ENCODE peak calls at places on chromosomes 16 and 17, in five cellular contexts. J is HepG2, M is H1, D is K562, Z is GM12878. T is an unnamed sample.

GRCh38 chr17:32440722-32441121 is 3.6 kb upstream of the PSMD11 start:
- DNase-seq in J (peak; percentile 78), D (no peak), Z (no peak), M (no peak), T (no peak)

GRCh38 chr17:36641331-36641876 is 40.0 kb downstream of the MRM1 start:
- DNase-seq in M (no peak), Z (no peak), J (no peak), D (no peak), T (no peak)

GRCh38 chr17:66834426-66834918 is 445 bp upstream of the CACNG5 start:
- DNase-seq in Z (no peak), M (no peak), D (no peak), J (no peak), T (no peak)

GRCh38 chr17:10649031-10649430 is 8.1 kb downstream of the MYH3 start:
- DNase-seq in Z (no peak), D (no peak), J (no peak), M (no peak), T (no peak)

GRCh38 chr16:48276102-48276501 is 28.8 kb upstream of the ABCC11 start:
- DNase-seq in M (no peak), D (no peak), J (peak; percentile 18), Z (no peak), T (no peak)

GRCh38 chr17:45719335-45720071 is 64.6 kb upstream of the CRHR1 start:
- DNase-seq in M (no peak), Z (no peak), J (peak; percentile 41), D (peak; percentile 31), T (peak; percentile 64)

GRCh38 chr17:5822281-5823060 is 238.2 kb upstream of the NLRP1 start:
- DNase-seq in J (no peak), D (no peak), Z (no peak), M (no peak), T (no peak)

GRCh38 chr17:42276359-42276608 is at the start of gene STAT5B:
- DNase-seq in D (peak; percentile 92), Z (no peak), M (no peak), J (no peak), T (no peak)

GRCh38 chr16:56747486-56748045 is 17.6 kb downstream of the NUP93 start:
- DNase-seq in D (no peak), M (no peak), J (no peak), Z (no peak), T (no peak)

GRCh38 chr17:65595071-65595655 is 33.7 kb upstream of the AXIN2 start:
- DNase-seq in M (no peak), Z (no peak), J (no peak), D (peak; percentile 71), T (no peak)

GRCh38 chr17:82103588-82104451 is 5.8 kb upstream of the FASN start:
- DNase-seq in M (no peak), D (peak; percentile 55), Z (no peak), J (peak; percentile 90), T (no peak)

GRCh38 chr17:61551255-61551742 is 39.7 kb downstream of the NACA2 start:
- DNase-seq in D (peak; percentile 12), M (no peak), Z (no peak), J (peak; percentile 62), T (peak; percentile 59)

GRCh38 chr16:31427441-31428276 is 501 bp downstream of the COX6A2 start:
- DNase-seq in Z (no peak), M (no peak), J (no peak), D (peak; percentile 89), T (no peak)

GRCh38 chr16:1494129-1494640 is 1.0 kb downstream of the TELO2 start:
- DNase-seq in D (peak; percentile 62), Z (no peak), J (peak; percentile 27), M (peak; percentile 19), T (no peak)

GRCh38 chr17:80899402-80900268 is 92.0 kb upstream of the CHMP6 start:
- DNase-seq in Z (no peak), M (peak; percentile 29), D (peak; percentile 86), J (peak; percentile 29), T (peak; percentile 40)

GRCh38 chr17:54900457-54901229 is at the start of gene TOM1L1:
- DNase-seq in Z (no peak), M (peak; percentile 56), D (peak; percentile 82), J (peak; percentile 87), T (peak; percentile 86)

GRCh38 chr17:15467592-15467991 is at the start of gene CDRT4:
- DNase-seq in Z (no peak), J (no peak), D (no peak), M (no peak), T (no peak)

GRCh38 chr16:58615280-58615679 is 14.3 kb downstream of the CNOT1 start:
- DNase-seq in Z (no peak), J (no peak), M (no peak), D (no peak), T (no peak)

DNA sequence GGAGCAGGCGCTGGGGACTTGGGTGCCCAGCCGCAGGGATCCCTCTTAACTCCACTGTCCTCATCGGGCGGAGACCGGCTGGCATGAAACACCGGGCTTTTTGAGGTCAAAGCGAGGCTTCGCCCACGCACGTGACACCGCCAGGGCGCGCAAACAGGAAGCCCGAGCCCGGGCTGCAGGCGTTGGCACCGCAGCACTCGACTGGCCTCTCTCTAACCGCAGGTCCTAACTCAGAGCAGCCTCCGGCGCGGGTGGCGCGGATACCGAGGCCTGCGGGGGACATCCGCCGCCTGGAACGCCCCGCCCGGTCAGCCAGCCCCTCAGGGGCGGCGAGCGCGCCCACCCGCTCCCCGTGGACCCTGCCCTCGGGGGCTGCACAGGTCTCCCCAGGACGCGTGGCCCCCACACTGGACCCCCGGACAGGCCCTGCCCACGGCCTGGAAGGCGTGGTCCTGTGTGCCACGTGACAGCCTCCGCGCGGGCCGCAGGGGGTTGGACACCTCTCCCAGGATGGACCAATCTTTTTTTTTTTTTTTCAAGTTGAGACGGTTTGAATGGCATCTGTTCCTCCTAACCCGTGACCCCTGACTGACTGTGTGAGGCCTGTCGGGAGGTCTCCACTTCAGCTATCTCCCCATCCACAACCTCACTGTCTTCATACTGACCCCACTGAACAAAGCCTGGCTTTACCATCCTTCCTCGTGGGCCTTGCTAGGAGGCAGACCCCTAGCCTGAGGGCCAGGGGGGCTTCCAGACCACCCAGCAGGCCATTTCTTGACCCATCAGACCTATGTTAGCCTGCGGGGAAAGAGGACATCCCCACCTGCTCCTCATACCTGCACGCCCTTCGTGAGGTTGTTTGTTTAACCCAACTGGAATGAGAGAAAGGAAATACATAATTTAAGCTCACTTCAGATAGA is 8.4 kb upstream of the SLC47A2 start:
- DNase-seq in M (no peak), J (no peak), Z (no peak), D (no peak), T (no peak)
- TF ChIP-seq ATF3 in M (no peak), J (no peak), Z (no peak), D (no peak), T (no peak)

GRCh38 chr16:73949574-73950348 is 346.9 kb upstream of the PSMD7 start:
- DNase-seq in Z (no peak), D (no peak), M (no peak), J (no peak), T (no peak)
- H3K4me2 ChIP-seq in Z (no peak overlapping the region), D (no peak overlapping the region), M (no peak overlapping the region), J (no peak overlapping the region), T (no peak overlapping the region)

GRCh38 chr16:84294196-84295142 is at the start of gene WFDC1:
- DNase-seq in J (no peak), Z (no peak), D (no peak), M (no peak), T (no peak)
- TF ChIP-seq ATF3 in J (no peak), Z (no peak), D (no peak), M (no peak), T (no peak)

DNA sequence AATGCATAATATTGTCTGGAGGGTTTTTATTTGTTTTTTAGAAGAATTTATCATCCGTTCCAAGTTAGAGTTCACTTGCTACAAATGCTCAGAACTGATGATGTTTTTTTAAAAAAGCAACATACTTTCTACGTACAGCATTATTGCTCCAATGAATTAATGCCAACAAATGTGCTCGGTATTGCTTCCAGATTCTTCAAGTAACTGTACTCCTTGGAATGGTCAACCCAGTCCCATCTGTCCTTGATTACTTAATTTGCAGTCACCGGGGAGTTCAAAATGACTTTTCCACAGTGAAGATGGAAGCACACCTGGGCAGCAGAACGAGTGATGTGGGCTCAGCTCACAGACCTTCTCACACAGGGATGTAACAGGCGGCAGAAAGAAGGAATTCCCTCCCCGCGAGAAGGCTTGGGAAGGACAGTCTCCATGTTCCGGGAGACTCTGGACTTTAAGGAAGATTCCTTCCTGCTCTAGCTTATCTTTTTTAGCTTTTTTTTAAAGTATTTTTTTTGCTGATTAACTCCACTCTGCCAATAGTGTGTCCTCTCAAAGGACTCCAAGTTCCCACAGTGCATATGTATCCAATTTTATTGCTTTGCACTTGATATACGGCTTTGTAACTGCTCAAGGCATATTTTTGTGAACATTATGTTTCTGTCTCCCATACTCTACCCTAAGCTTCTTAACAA is 68.9 kb downstream of the NXN start:
- DNase-seq in M (no peak), J (no peak), D (no peak), Z (no peak), T (no peak)
- H3K4me2 ChIP-seq in M (no peak overlapping the region), J (no peak overlapping the region), D (no peak overlapping the region), Z (no peak overlapping the region), T (peak overlapping the region; percentile 74)